ENCODE peak calls at places on chromosomes 13 and 19, in seven cellular contexts. N is H54; A is activated T-helper 1 cell treated with anti-CD3 and anti-CD28 coated beads, Interleukin-12 subunit alpha, Interleukin-12 subunit beta, Interleukin-2, Interleukin-4 antibody, amounts not matched to agents 30 ng/mL and 10 ng/mL and 1 ng/mL, durations not matched to agents 14 hours and 24 hours and 36 hours; W is fibroblast of lung; B is A549; P is body of pancreas; T is stimulated activated CD8-positive, alpha-beta memory T cell treated with anti-CD3 and anti-CD28 coated beads, Interleukin-15, amount 100 ng/mL, for 4 hours. X is an unnamed sample.

GRCh38 chr13:42680748-42681147 is 100.6 kb upstream of the FAM216B start:
- DNase-seq in N (no peak), A (no peak), W (no peak), B (no peak), P (no peak), T (no peak), X (no peak)

GRCh38 chr13:43551897-43552456 is 234.8 kb downstream of the ENOX1 start:
- DNase-seq in N (no peak), A (no peak), W (no peak), B (no peak), P (no peak), T (no peak), X (peak)

GRCh38 chr13:76848596-76848995 is 37.6 kb downstream of the KCTD12 start:
- DNase-seq in N (no peak), A (no peak), W (peak), B (no peak), P (no peak), T (no peak), X (no peak)

GRCh38 chr19:48842744-48843162 is 6.5 kb upstream of the HSD17B14 start:
- DNase-seq in N (no peak), A (peak), W (peak), B (peak), P (peak), T (no peak), X (peak)

GRCh38 chr13:114248011-114248410 is 13.3 kb downstream of the CDC16 start:
- DNase-seq in N (no peak), A (no peak), W (no peak), B (no peak), P (no peak), T (no peak), X (peak)

GRCh38 chr19:28075229-28075628 is 1137.7 kb downstream of the UQCRFS1 start:
- DNase-seq in N (no peak), A (no peak), W (no peak), B (no peak), P (no peak), T (no peak), X (no peak)

GRCh38 chr13:92573467-92574057 is 653.0 kb upstream of the GPC6 start:
- DNase-seq in N (peak), A (no peak), W (peak), B (peak), P (peak), T (no peak), X (peak)

GRCh38 chr19:55694656-55695491 is 19.8 kb downstream of the EPN1 start:
- DNase-seq in N (no peak), A (no peak), W (no peak), B (no peak), P (no peak), T (no peak), X (no peak)

GRCh38 chr19:46990998-46991676 is 28.5 kb upstream of the NPAS1 start:
- DNase-seq in N (peak), A (peak), W (peak), B (peak), P (peak), T (peak), X (peak)

GRCh38 chr13:46369506-46370268 is 17.4 kb downstream of the RUBCNL start:
- DNase-seq in N (no peak), A (no peak), W (peak), B (no peak), P (no peak), T (no peak), X (peak)

GRCh38 chr19:12751635-12752034 is at the start of gene BEST2:
- DNase-seq in N (no peak), A (no peak), W (no peak), B (no peak), P (no peak), T (no peak), X (no peak)

GRCh38 chr19:10881403-10882107 is 10.2 kb downstream of the CARM1 start:
- DNase-seq in N (no peak), A (no peak), W (no peak), B (no peak), P (no peak), T (no peak), X (no peak)

GRCh38 chr19:2759392-2759791 is 19.6 kb upstream of the SLC39A3 start:
- DNase-seq in N (no peak), A (no peak), W (no peak), B (no peak), P (no peak), T (no peak), X (no peak)

GRCh38 chr13:36475468-36475867 is 43.2 kb downstream of the CCNA1 start:
- DNase-seq in N (no peak), A (no peak), W (peak), B (peak), P (no peak), T (no peak), X (peak)

GRCh38 chr13:48818495-48818961 is 157.2 kb upstream of the FNDC3A start:
- DNase-seq in N (peak), A (no peak), W (peak), B (peak), P (no peak), T (no peak), X (peak)

GRCh38 chr13:84528408-84529055 is 646.3 kb upstream of the SLITRK1 start:
- DNase-seq in N (no peak), A (no peak), W (no peak), B (no peak), P (no peak), T (no peak), X (no peak)

GRCh38 chr19:28715157-28715556 is 497.8 kb downstream of the UQCRFS1 start:
- DNase-seq in N (no peak), A (no peak), W (no peak), B (no peak), P (no peak), T (peak), X (peak)

GRCh38 chr19:45113628-45114027 is 20.6 kb downstream of the PPP1R37 start:
- DNase-seq in N (no peak), A (no peak), W (no peak), B (no peak), P (peak), T (no peak), X (no peak)

GRCh38 chr13:23715092-23715761 is 145.0 kb downstream of the TNFRSF19 start:
- DNase-seq in N (no peak), A (no peak), W (no peak), B (no peak), P (no peak), T (no peak), X (no peak)

GRCh38 chr19:54266133-54266532 is 9.1 kb upstream of the LILRB5 start:
- DNase-seq in N (peak), A (peak), W (peak), B (peak), P (peak), T (peak), X (peak)

GRCh38 chr19:2527171-2527570 is 51.2 kb downstream of the GADD45B start:
- DNase-seq in N (no peak), A (no peak), W (no peak), B (no peak), P (no peak), T (no peak), X (no peak)

GRCh38 chr19:34241513-34242337 is 12.6 kb upstream of the GARRE1 start:
- DNase-seq in N (no peak), A (no peak), W (no peak), B (peak), P (peak), T (no peak), X (peak)

GRCh38 chr19:52889931-52890330 is 7.5 kb downstream of the ZNF320 start:
- DNase-seq in N (no peak), A (no peak), W (no peak), B (no peak), P (no peak), T (no peak), X (no peak)

GRCh38 chr19:18657590-18658365 is 20.9 kb downstream of the KLHL26 start:
- DNase-seq in N (peak), A (no peak), W (peak), B (peak), P (peak), T (no peak), X (no peak)

GRCh38 chr13:31119966-31120733 is 41.6 kb downstream of the HSPH1 start:
- DNase-seq in N (no peak), A (no peak), W (peak), B (no peak), P (no peak), T (no peak), X (no peak)

GRCh38 chr19:19488041-19488874 is 27.1 kb downstream of the TSSK6 start:
- DNase-seq in N (no peak), A (no peak), W (no peak), B (no peak), P (peak), T (no peak), X (peak)

GRCh38 chr13:86581711-86582110 is 782.5 kb upstream of the SLITRK6 start:
- DNase-seq in N (no peak), A (no peak), W (no peak), B (no peak), P (no peak), T (no peak), X (peak)

GRCh38 chr19:18340990-18341868 is 831 bp downstream of the PGPEP1 start:
- DNase-seq in N (peak), A (peak), W (no peak), B (no peak), P (peak), T (peak), X (peak)

X was measured in kidney tubule cell.